ENCODE peak calls at places on chromosomes 2 and 18, in six cellular contexts. One of them, this sample, is unnamed.

GRCh38 chr2:46539327-46540276 is 60.2 kb downstream of the TMEM247 start:
- DNase-seq in posterior cingulate gyrus: no peak
- DNase-seq in left cardiac atrium: no peak
- DNase-seq in PC-3: no peak
- DNase-seq in stimulated activated effector memory CD8-positive, alpha-beta T cell treated with anti-CD3 and anti-CD28 coated beads, Interleukin-12 subunit alpha, Interleukin-12 subunit beta, amount 100 ng/mL, for 72 hours: no peak
- DNase-seq in activated naive CD4-positive, alpha-beta T cell treated with Interleukin-2 at 50 U/mL for 16 hours: no peak
- DNase-seq in this sample: no peak

GRCh38 chr2:239119346-239120126 is 271.7 kb downstream of the TWIST2 start:
- DNase-seq in posterior cingulate gyrus: no peak
- DNase-seq in left cardiac atrium: no peak
- DNase-seq in PC-3: no peak
- DNase-seq in stimulated activated effector memory CD8-positive, alpha-beta T cell treated with anti-CD3 and anti-CD28 coated beads, Interleukin-12 subunit alpha, Interleukin-12 subunit beta, amount 100 ng/mL, for 72 hours: no peak
- DNase-seq in activated naive CD4-positive, alpha-beta T cell treated with Interleukin-2 at 50 U/mL for 16 hours: no peak
- DNase-seq in this sample: no peak

GRCh38 chr2:136693966-136694365 is 71.4 kb upstream of the THSD7B start:
- DNase-seq in posterior cingulate gyrus: no peak
- DNase-seq in left cardiac atrium: no peak
- DNase-seq in PC-3: no peak
- DNase-seq in stimulated activated effector memory CD8-positive, alpha-beta T cell treated with anti-CD3 and anti-CD28 coated beads, Interleukin-12 subunit alpha, Interleukin-12 subunit beta, amount 100 ng/mL, for 72 hours: no peak
- DNase-seq in activated naive CD4-positive, alpha-beta T cell treated with Interleukin-2 at 50 U/mL for 16 hours: no peak
- DNase-seq in this sample: no peak

GRCh38 chr2:17869128-17869527 is 9.3 kb upstream of the KCNS3 start:
- DNase-seq in posterior cingulate gyrus: no peak
- DNase-seq in left cardiac atrium: no peak
- DNase-seq in PC-3: peak
- DNase-seq in stimulated activated effector memory CD8-positive, alpha-beta T cell treated with anti-CD3 and anti-CD28 coated beads, Interleukin-12 subunit alpha, Interleukin-12 subunit beta, amount 100 ng/mL, for 72 hours: no peak
- DNase-seq in activated naive CD4-positive, alpha-beta T cell treated with Interleukin-2 at 50 U/mL for 16 hours: no peak
- DNase-seq in this sample: no peak

GRCh38 chr18:2883137-2883671 is 36.4 kb downstream of the EMILIN2 start:
- DNase-seq in posterior cingulate gyrus: no peak
- DNase-seq in left cardiac atrium: no peak
- DNase-seq in PC-3: no peak
- DNase-seq in stimulated activated effector memory CD8-positive, alpha-beta T cell treated with anti-CD3 and anti-CD28 coated beads, Interleukin-12 subunit alpha, Interleukin-12 subunit beta, amount 100 ng/mL, for 72 hours: peak
- DNase-seq in activated naive CD4-positive, alpha-beta T cell treated with Interleukin-2 at 50 U/mL for 16 hours: peak
- DNase-seq in this sample: peak

GRCh38 chr2:79670198-79670597 is 157.3 kb downstream of the CTNNA2 start:
- DNase-seq in posterior cingulate gyrus: no peak
- DNase-seq in left cardiac atrium: no peak
- DNase-seq in PC-3: no peak
- DNase-seq in stimulated activated effector memory CD8-positive, alpha-beta T cell treated with anti-CD3 and anti-CD28 coated beads, Interleukin-12 subunit alpha, Interleukin-12 subunit beta, amount 100 ng/mL, for 72 hours: no peak
- DNase-seq in activated naive CD4-positive, alpha-beta T cell treated with Interleukin-2 at 50 U/mL for 16 hours: no peak
- DNase-seq in this sample: peak

GRCh38 chr2:31384771-31385276 is 29.7 kb downstream of the XDH start:
- DNase-seq in posterior cingulate gyrus: no peak
- DNase-seq in left cardiac atrium: no peak
- DNase-seq in PC-3: peak
- DNase-seq in stimulated activated effector memory CD8-positive, alpha-beta T cell treated with anti-CD3 and anti-CD28 coated beads, Interleukin-12 subunit alpha, Interleukin-12 subunit beta, amount 100 ng/mL, for 72 hours: no peak
- DNase-seq in activated naive CD4-positive, alpha-beta T cell treated with Interleukin-2 at 50 U/mL for 16 hours: no peak
- DNase-seq in this sample: no peak

GRCh38 chr2:241702155-241702404 is 241 bp downstream of the ING5 start:
- DNase-seq in posterior cingulate gyrus: peak
- DNase-seq in left cardiac atrium: no peak
- DNase-seq in PC-3: peak
- DNase-seq in stimulated activated effector memory CD8-positive, alpha-beta T cell treated with anti-CD3 and anti-CD28 coated beads, Interleukin-12 subunit alpha, Interleukin-12 subunit beta, amount 100 ng/mL, for 72 hours: no peak
- DNase-seq in activated naive CD4-positive, alpha-beta T cell treated with Interleukin-2 at 50 U/mL for 16 hours: peak
- DNase-seq in this sample: peak

GRCh38 chr2:182038579-182038978 is 52.9 kb downstream of the PPP1R1C start:
- DNase-seq in posterior cingulate gyrus: no peak
- DNase-seq in left cardiac atrium: no peak
- DNase-seq in PC-3: peak
- DNase-seq in stimulated activated effector memory CD8-positive, alpha-beta T cell treated with anti-CD3 and anti-CD28 coated beads, Interleukin-12 subunit alpha, Interleukin-12 subunit beta, amount 100 ng/mL, for 72 hours: no peak
- DNase-seq in activated naive CD4-positive, alpha-beta T cell treated with Interleukin-2 at 50 U/mL for 16 hours: no peak
- DNase-seq in this sample: no peak

This sample was measured in osteocyte.